ENCODE peak calls at places on chromosome 7, in five cellular contexts. M, R, O, Y and K are unnamed samples.

GRCh38 chr7:112290065-112290464 is 83.6 kb downstream of the ZNF277 start:
- DNase-seq in M (peak; percentile 20), Y (no peak), R (no peak), O (no peak), K (no peak)

GRCh38 chr7:1473864-1474512 is 14.7 kb upstream of the MICALL2 start:
- DNase-seq in R (peak; percentile 94), M (peak; percentile 72), Y (peak; percentile 98), O (peak; percentile 26), K (peak; percentile 62)

GRCh38 chr7:150378115-150378852 is 846 bp upstream of the ZNF775 start:
- DNase-seq in M (no peak), O (no peak), Y (peak; percentile 97), R (peak; percentile 69), K (no peak)

GRCh38 chr7:266851-267840 is 22.8 kb upstream of the FOXL3 start:
- DNase-seq in R (peak; percentile 70), O (no peak), Y (peak; percentile 80), M (no peak), K (no peak)

GRCh38 chr7:140719711-140720110 is 23.2 kb downstream of the NDUFB2 start:
- DNase-seq in M (no peak), Y (no peak), O (no peak), R (no peak), K (no peak)

GRCh38 chr7:1129431-1129830 is 30.6 kb downstream of the ZFAND2A start:
- DNase-seq in Y (no peak), M (no peak), O (no peak), R (peak; percentile 42), K (no peak)

GRCh38 chr7:1999278-1999984 is 233.3 kb downstream of the MAD1L1 start:
- DNase-seq in O (no peak), Y (no peak), M (no peak), R (peak; percentile 39), K (no peak)

GRCh38 chr7:113548561-113548960 is 370.2 kb downstream of the PPP1R3A start:
- DNase-seq in O (no peak), M (peak; percentile 37), Y (no peak), R (no peak), K (peak; percentile 37)

GRCh38 chr7:75804004-75804403 is 9.6 kb downstream of the CCL24 start:
- DNase-seq in M (no peak), O (no peak), Y (no peak), R (no peak), K (no peak)

GRCh38 chr7:139767561-139767982 is 10.2 kb downstream of the HIPK2 start:
- DNase-seq in O (no peak), Y (no peak), R (no peak), M (no peak), K (no peak)

GRCh38 chr7:1459930-1460756 is 873 bp upstream of the MICALL2 start:
- DNase-seq in O (no peak), M (no peak), R (no peak), Y (no peak), K (no peak)

GRCh38 chr7:75963383-75963995 is 30.9 kb downstream of the TMEM120A start:
- DNase-seq in O (no peak), Y (no peak), R (no peak), M (no peak), K (no peak)

GRCh38 chr7:117077658-117078057 is 124.4 kb downstream of the ST7 start:
- DNase-seq in R (no peak), O (no peak), M (no peak), Y (no peak), K (no peak)

GRCh38 chr7:142323706-142324105 is 65.8 kb upstream of the PRSS58 start:
- DNase-seq in O (no peak), M (no peak), Y (peak; percentile 96), R (peak; percentile 69), K (no peak)

GRCh38 chr7:42661312-42661711 is 250.6 kb downstream of the C7orf25 start:
- DNase-seq in O (no peak), R (no peak), M (no peak), Y (no peak), K (peak; percentile 68)

GRCh38 chr7:68511281-68511680 is 1087.0 kb upstream of the AUTS2 start:
- DNase-seq in R (no peak), M (no peak), Y (peak; percentile 63), O (no peak), K (no peak)

GRCh38 chr7:151087247-151088018 is 1.2 kb downstream of the AGAP3 start:
- DNase-seq in O (no peak), Y (no peak), M (no peak), R (peak; percentile 82), K (no peak)

GRCh38 chr7:36532981-36533499 is 143.4 kb downstream of the ANLN start:
- DNase-seq in Y (no peak), M (no peak), R (no peak), O (no peak), K (no peak)

GRCh38 chr7:33874943-33875342 is 30.4 kb upstream of the BMPER start:
- DNase-seq in M (no peak), R (no peak), O (no peak), Y (no peak), K (no peak)

GRCh38 chr7:97639036-97639435 is 92.8 kb upstream of the TAC1 start:
- DNase-seq in O (no peak), M (peak; percentile 2), R (no peak), Y (peak; percentile 65), K (peak; percentile 1)

GRCh38 chr7:116028808-116029207 is 1.8 kb downstream of the TFEC start:
- DNase-seq in Y (no peak), O (no peak), R (no peak), M (no peak), K (no peak)

GRCh38 chr7:7134036-7134435 is 48.3 kb upstream of the C1GALT1 start:
- DNase-seq in Y (no peak), O (no peak), M (no peak), R (no peak), K (no peak)

GRCh38 chr7:7138897-7139296 is 43.4 kb upstream of the C1GALT1 start:
- DNase-seq in O (no peak), R (no peak), M (no peak), Y (no peak), K (no peak)

GRCh38 chr7:7136857-7137309 is 45.5 kb upstream of the C1GALT1 start:
- DNase-seq in R (no peak), Y (no peak), M (no peak), O (no peak), K (no peak)

GRCh38 chr7:7135074-7135473 is 47.3 kb upstream of the C1GALT1 start:
- DNase-seq in Y (no peak), O (no peak), R (no peak), M (no peak), K (no peak)

GRCh38 chr7:7136423-7136822 is 45.9 kb upstream of the C1GALT1 start:
- DNase-seq in M (no peak), R (no peak), O (no peak), Y (no peak), K (no peak)
- H3K27ac ChIP-seq in M (no peak overlapping the region), R (no peak overlapping the region), O (no peak overlapping the region), Y (no peak overlapping the region), K (no peak overlapping the region)

GRCh38 chr7:92913849-92914248 is 77.5 kb upstream of the CDK6 start:
- DNase-seq in R (no peak), Y (no peak), M (no peak), O (no peak), K (no peak)

GRCh38 chr7:92914645-92915044 is 78.3 kb upstream of the CDK6 start:
- DNase-seq in M (no peak), Y (no peak), R (no peak), O (no peak), K (no peak)

GRCh38 chr7:92916751-92917369 is 80.5 kb upstream of the CDK6 start:
- DNase-seq in M (peak; percentile 89), Y (peak; percentile 85), O (no peak), R (no peak), K (no peak)

GRCh38 chr7:92910976-92911375 is 74.6 kb upstream of the CDK6 start:
- DNase-seq in R (no peak), Y (no peak), M (no peak), O (no peak), K (no peak)

DNA sequence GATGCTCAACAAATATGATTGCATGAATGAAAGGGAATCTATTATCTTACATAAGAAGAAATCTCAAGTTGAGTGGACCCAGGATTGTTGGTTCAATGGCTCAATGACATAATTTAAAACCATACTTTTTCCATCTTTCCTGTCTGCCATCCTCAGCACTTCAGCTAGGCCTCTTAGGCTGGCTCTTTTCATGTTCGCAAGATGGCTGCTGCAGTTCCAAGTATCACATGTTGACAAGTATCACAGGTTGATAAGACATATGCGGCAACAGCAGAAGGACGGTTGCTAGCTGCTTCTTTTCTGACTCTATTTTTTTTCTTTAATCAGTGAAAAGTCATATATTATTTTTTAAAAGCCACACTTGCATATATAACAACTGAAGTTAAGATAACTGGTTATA is 79.0 kb upstream of the CDK6 start:
- DNase-seq in O (no peak), R (no peak), M (no peak), Y (no peak), K (no peak)
- H3K27ac ChIP-seq in O (no peak overlapping the region), R (no peak overlapping the region), M (no peak overlapping the region), Y (no peak overlapping the region), K (no peak overlapping the region)

GRCh38 chr7:123190109-123190831 is 9.5 kb downstream of the SLC13A1 start:
- DNase-seq in R (no peak), Y (no peak), O (no peak), M (no peak), K (no peak)

GRCh38 chr7:123185756-123186155 is 14.0 kb downstream of the SLC13A1 start:
- DNase-seq in R (no peak), Y (no peak), O (no peak), M (no peak), K (no peak)

DNA sequence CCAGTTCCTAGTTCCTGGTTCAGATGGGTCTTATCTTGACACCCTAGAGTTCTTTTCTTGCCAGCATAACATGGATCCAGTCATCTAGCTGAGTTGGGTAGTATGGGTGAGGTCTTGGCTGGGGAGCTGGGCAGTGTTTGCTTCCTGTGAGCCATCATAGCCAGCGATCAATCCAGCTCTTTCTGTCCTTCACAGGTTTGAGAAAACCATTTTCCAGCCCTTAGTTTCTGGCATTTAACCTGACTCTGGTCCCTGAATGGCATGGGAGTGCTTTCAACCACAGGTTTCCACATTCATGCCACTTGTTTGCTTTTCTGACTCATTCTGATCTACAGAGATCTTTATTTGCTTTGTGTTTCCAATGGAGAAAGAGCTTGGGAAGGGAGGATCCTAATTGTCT is 8.6 kb downstream of the SLC13A1 start:
- DNase-seq in Y (no peak), O (no peak), R (no peak), M (no peak), K (peak; percentile 31)
- H3K27ac ChIP-seq in Y (no peak overlapping the region), O (no peak overlapping the region), R (no peak overlapping the region), M (no peak overlapping the region), K (peak overlapping the region; percentile 47)

DNA sequence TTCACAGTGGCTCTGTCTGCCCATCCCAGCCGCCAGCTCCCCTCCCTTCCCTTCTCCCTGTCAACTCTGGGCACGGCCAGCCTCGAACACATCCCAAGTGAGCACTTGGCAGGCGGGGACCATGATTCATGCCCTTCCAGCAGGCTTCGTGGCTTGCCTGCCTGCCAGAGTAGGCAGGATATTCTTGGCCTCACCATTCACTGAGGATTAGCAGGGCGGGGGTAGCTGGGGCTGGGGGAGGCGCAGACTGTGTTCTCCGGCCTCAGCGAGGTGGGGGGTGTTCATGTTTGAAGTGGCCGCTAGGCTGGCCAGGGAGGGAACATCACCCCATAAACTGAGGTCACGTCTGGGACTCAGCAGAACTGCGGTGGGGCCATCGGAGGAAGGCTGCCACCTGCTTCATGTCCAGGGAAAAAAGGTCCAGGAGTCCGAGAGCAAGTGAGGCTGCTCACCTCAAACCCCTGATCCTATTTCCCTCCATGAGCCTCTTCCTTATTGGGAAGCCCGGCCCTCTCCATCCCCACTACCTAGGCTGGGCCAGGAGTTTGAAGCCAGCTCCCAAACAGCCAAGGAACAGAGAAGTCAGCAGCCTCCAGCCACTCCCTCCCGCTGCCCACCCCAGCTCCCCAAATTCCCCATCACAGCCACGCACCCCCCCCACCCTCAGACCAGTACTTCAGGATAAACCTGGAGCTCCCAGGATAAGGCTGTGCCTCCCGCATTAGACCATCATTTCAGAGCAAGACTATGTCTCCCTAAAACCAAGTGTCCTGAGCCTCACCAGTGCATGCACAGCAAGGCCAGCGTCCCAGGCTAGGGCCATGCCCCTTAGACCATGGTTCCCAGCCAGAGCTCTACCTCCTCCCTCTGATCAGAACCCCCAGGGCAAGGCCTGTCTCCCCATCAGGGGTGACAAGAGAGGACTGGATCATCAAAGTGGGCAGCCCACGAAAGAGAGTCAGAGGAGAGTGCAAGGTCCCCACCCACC is 42.8 kb upstream of the RABGEF1 start:
- DNase-seq in M (no peak), O (no peak), Y (peak; percentile 47), R (peak; percentile 80), K (no peak)
- H3K27ac ChIP-seq in M (no peak overlapping the region), O (peak overlapping the region; percentile 48), Y (no peak overlapping the region), R (no peak overlapping the region), K (no peak overlapping the region)